ENCODE peak calls at places on chromosomes 5 and 9, in eight cellular contexts. V is fibroblast of lung; D is psoas muscle; Z is SK-N-SH; Y is CD8-positive, alpha-beta T cell; M is left ventricle myocardium inferior; B is uterus; P is WERI-Rb-1. F is an unnamed sample.

GRCh38 chr5:132298305-132298704 is 4.1 kb downstream of the SLC22A4 start:
- DNase-seq in Z (no peak), Y (no peak), D (no peak), B (no peak), M (no peak), P (no peak), V (peak; percentile 75), F (no peak)

GRCh38 chr5:154740957-154741356 is 14.2 kb upstream of the LARP1 start:
- DNase-seq in V (peak; percentile 66), D (peak; percentile 45), B (peak; percentile 47), Y (no peak), Z (peak; percentile 78), P (peak; percentile 38), M (no peak), F (peak; percentile 57)

GRCh38 chr9:113772121-113772885 is 103.8 kb upstream of the ZNF618 start:
- DNase-seq in M (no peak), V (peak; percentile 86), B (no peak), P (no peak), Y (no peak), Z (no peak), D (no peak), F (no peak)

GRCh38 chr5:34585601-34586104 is 70.5 kb upstream of the RAI14 start:
- DNase-seq in Z (no peak), M (no peak), Y (no peak), V (no peak), P (no peak), B (no peak), D (no peak), F (no peak)

GRCh38 chr5:61357745-61358144 is 25.7 kb downstream of the ZSWIM6 start:
- DNase-seq in B (no peak), V (no peak), D (no peak), Z (no peak), Y (no peak), M (no peak), P (peak; percentile 26), F (peak; percentile 32)

GRCh38 chr5:59766394-59766793 is 127.1 kb downstream of the PDE4D start:
- DNase-seq in Y (no peak), M (no peak), D (no peak), V (peak; percentile 41), B (peak; percentile 26), Z (peak; percentile 7), P (no peak), F (peak; percentile 51)

GRCh38 chr5:179355976-179356968 is 11.0 kb upstream of the ADAMTS2 start:
- DNase-seq in V (peak; percentile 98), D (no peak), B (no peak), M (no peak), Z (no peak), Y (no peak), P (no peak), F (no peak)

GRCh38 chr9:32136700-32137339 is 247.6 kb upstream of the ACO1 start:
- DNase-seq in P (peak; percentile 58), Z (peak; percentile 70), V (no peak), D (no peak), B (no peak), M (no peak), Y (no peak), F (peak; percentile 66)

GRCh38 chr5:1436681-1437080 is 8.6 kb downstream of the SLC6A3 start:
- DNase-seq in Z (no peak), P (no peak), V (no peak), Y (no peak), D (no peak), M (no peak), B (no peak), F (no peak)

GRCh38 chr5:32836176-32836575 is 125.1 kb downstream of the NPR3 start:
- DNase-seq in P (no peak), D (no peak), M (no peak), Z (no peak), Y (no peak), B (no peak), V (no peak), F (no peak)

GRCh38 chr5:126527892-126528291 is 67.1 kb downstream of the ALDH7A1 start:
- DNase-seq in Y (no peak), D (no peak), P (no peak), B (no peak), M (no peak), V (peak; percentile 55), Z (no peak), F (no peak)

GRCh38 chr5:54470191-54470590 is 14.7 kb downstream of the HSPB3 start:
- DNase-seq in Z (no peak), V (peak; percentile 28), M (no peak), Y (no peak), P (no peak), B (no peak), D (no peak), F (no peak)

GRCh38 chr5:157603333-157604190 is 28.0 kb upstream of the ADAM19 start:
- DNase-seq in P (no peak), Y (peak; percentile 54), B (no peak), V (peak; percentile 82), Z (no peak), M (no peak), D (no peak), F (no peak)

GRCh38 chr9:127183814-127184582 is 61.6 kb upstream of the ANGPTL2 start:
- DNase-seq in B (peak; percentile 76), Y (no peak), Z (no peak), P (no peak), D (no peak), M (peak; percentile 58), V (peak; percentile 97), F (no peak)

DNA sequence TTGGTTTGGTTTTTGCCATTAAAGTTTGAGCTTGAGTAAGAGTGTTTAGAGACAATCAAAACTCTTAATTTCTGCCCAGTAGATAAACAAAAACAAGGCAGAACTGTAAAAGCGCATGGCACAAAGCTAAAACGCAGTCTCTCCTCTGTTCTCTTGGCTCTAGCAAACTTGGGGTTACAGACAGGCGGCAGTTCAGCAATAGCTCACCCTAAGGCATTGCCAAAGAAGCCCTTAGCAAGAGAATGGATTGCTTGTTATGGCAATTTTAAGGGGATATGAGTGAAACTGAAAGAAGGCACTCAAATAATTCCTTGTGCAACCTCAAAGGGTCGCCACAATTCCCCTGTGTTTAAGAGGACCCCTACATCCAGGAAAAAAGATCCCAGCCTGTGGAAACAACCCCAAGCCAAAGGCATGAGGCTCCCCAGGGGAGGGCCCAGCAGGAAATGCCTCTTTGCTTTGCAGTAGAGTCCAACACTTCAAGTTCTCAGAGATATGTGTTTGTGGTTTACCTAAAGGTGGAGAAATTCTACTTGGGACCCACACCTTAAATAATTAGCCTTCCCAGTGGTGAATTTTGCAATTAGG is 317.0 kb upstream of the MPDZ start:
- DNase-seq in Y (no peak), P (no peak), Z (no peak), V (no peak), B (no peak), D (no peak), M (no peak), F (no peak)
- TF ChIP-seq CTCF in Y (no peak), P (no peak), Z (no peak), V (no peak), B (no peak), D (no peak), M (no peak), F (no peak)

GRCh38 chr9:19429590-19429989 is 20.8 kb downstream of the ACER2 start:
- DNase-seq in B (no peak), D (no peak), P (no peak), Z (no peak), M (no peak), V (no peak), Y (no peak), F (no peak)

GRCh38 chr9:19430201-19430760 is 21.5 kb downstream of the ACER2 start:
- DNase-seq in Z (no peak), V (no peak), P (no peak), B (no peak), Y (no peak), M (no peak), D (no peak), F (no peak)

GRCh38 chr9:19432473-19432872 is 23.7 kb downstream of the ACER2 start:
- DNase-seq in M (no peak), D (no peak), Z (no peak), P (no peak), Y (no peak), B (no peak), V (no peak), F (no peak)

DNA sequence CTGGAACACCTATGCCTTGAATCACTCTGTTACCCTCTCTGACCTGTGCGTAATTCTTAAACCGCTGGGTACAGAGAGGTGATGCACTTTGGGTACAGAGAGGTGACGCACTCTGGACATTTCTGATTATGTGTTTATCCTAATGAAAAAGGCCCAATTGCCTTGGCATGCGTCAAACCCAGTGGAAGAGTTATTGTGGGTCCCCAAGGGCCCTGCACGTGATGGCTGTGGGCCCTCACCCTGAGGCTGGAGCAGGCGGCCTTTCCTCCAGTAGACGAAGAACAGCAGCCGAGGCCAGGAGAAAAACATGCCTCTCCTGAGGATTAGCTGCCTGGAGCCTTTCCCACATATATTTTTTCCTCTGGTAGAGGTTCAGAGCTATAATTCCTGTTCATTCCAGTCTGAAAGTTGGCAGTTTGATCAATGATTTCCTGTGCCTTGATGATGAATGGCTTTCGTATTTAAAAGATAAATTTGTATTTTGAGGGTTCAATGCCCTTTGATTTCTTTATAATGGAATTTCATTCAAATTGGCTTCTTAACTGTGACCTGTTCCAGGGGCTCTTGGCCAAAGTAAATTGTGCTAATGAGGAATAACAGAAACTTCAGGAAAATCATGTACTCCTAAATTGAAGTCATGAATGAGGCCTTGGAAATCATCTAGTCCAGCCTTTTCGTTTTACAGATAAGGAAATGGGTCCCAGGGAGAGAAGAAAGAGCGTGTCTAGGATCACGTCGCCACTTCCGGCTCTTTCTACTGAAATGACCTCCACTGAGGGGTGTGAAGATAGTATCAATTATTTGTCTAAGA is 22.8 kb downstream of the ACER2 start:
- DNase-seq in B (peak; percentile 69), M (peak; percentile 78), V (peak; percentile 12), Y (no peak), P (no peak), D (peak; percentile 26), Z (no peak), F (no peak)
- H3K4me3 ChIP-seq in B (no peak overlapping the region), M (no peak overlapping the region), V (no peak overlapping the region), Y (no peak overlapping the region), P (no peak overlapping the region), D (no peak overlapping the region), Z (no peak overlapping the region), F (no peak overlapping the region)

DNA sequence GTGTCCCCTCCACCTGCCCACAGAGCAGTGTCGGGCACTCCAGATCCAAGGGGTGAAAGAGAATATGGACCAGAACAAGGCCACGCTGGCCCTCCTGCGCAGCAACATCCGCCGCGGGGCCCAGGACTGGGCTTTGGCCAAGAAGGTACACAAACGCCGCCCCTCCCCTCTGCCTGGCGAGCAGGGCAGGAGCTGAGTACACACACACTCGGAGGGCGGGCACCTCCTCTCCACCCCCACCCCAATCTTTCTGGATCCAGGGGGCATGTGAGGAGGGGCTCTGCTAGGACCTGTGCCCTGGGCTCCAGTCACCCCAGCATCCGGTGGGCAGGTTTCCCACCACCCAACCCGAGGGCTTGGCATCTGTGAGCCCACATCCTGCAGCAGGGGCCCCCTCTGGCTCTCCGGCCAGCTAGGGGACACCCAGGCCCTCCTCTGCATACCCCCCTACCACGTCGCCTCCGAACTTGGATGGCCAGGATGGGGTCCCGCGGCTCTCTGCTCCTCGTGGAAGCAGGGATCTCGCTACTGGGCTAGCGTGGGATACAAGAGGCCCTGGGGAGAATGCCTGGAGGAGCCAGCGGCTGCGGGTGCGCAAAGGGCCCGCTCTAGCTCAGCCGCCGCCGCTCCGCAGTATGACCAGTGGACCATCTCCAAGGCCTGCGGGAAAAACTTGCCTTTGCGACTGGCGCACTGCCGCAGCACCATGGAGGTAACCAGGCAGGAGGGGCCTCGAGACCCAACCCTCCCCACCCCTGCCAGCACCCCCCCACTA is 3.1 kb downstream of the CCDC183 start:
- DNase-seq in D (no peak), Y (no peak), B (no peak), V (no peak), M (no peak), P (no peak), Z (no peak), F (no peak)
- H3K27me3 ChIP-seq in D (no peaks in the 10 kb centered on the region), Y (no peaks in the 10 kb centered on the region), B (peaks cover 17% of the 10 kb centered on the region), V (peaks cover 33% of the 10 kb centered on the region), M (peaks cover 50% of the 10 kb centered on the region), P (no peaks in the 10 kb centered on the region), Z (no peaks in the 10 kb centered on the region), F (no peaks in the 10 kb centered on the region)

GRCh38 chr5:109374625-109375024 is 35.1 kb downstream of the PJA2 start:
- DNase-seq in P (no peak), Y (no peak), B (no peak), Z (no peak), M (no peak), V (peak; percentile 19), D (no peak), F (no peak)
- TF ChIP-seq CTCF in P (no peak), Y (no peak), B (no peak), Z (peak; percentile 29), M (no peak), V (no peak), D (no peak), F (peak; percentile 10)